ENCODE peak calls at places on chromosomes 1 and 21, in nine cellular contexts. One of them, this sample, is unnamed.

GRCh38 chr21:26732442-26733221 is 112.6 kb downstream of the ADAMTS1 start:
- DNase-seq in cardiac muscle cell: peak
- DNase-seq in effector memory CD4-positive, alpha-beta T cell: no peak
- DNase-seq in dorsolateral prefrontal cortex: peak
- DNase-seq in CD8-positive, alpha-beta memory T cell: no peak
- DNase-seq in breast epithelium: no peak
- DNase-seq in SJSA1: peak
- DNase-seq in kidney: no peak
- DNase-seq in right lobe of liver: peak
- DNase-seq in this sample: no peak

GRCh38 chr21:14879458-14879857 is 185.3 kb downstream of the NRIP1 start:
- DNase-seq in cardiac muscle cell: no peak
- DNase-seq in effector memory CD4-positive, alpha-beta T cell: no peak
- DNase-seq in dorsolateral prefrontal cortex: no peak
- DNase-seq in CD8-positive, alpha-beta memory T cell: no peak
- DNase-seq in breast epithelium: no peak
- DNase-seq in SJSA1: no peak
- DNase-seq in kidney: no peak
- DNase-seq in right lobe of liver: no peak
- DNase-seq in this sample: no peak

GRCh38 chr1:232912845-232913580 is 37.4 kb upstream of the NTPCR start:
- DNase-seq in cardiac muscle cell: no peak
- DNase-seq in effector memory CD4-positive, alpha-beta T cell: no peak
- DNase-seq in dorsolateral prefrontal cortex: no peak
- DNase-seq in CD8-positive, alpha-beta memory T cell: no peak
- DNase-seq in breast epithelium: no peak
- DNase-seq in SJSA1: no peak
- DNase-seq in kidney: no peak
- DNase-seq in right lobe of liver: no peak
- DNase-seq in this sample: no peak

GRCh38 chr1:118949317-118949716 is 38.8 kb downstream of the TBX15 start:
- DNase-seq in cardiac muscle cell: peak
- DNase-seq in effector memory CD4-positive, alpha-beta T cell: no peak
- DNase-seq in dorsolateral prefrontal cortex: no peak
- DNase-seq in CD8-positive, alpha-beta memory T cell: no peak
- DNase-seq in breast epithelium: no peak
- DNase-seq in SJSA1: no peak
- DNase-seq in kidney: no peak
- DNase-seq in right lobe of liver: no peak
- DNase-seq in this sample: no peak

GRCh38 chr1:39646232-39647081 is 7.0 kb upstream of the HEYL start:
- DNase-seq in cardiac muscle cell: peak
- DNase-seq in effector memory CD4-positive, alpha-beta T cell: no peak
- DNase-seq in dorsolateral prefrontal cortex: no peak
- DNase-seq in CD8-positive, alpha-beta memory T cell: no peak
- DNase-seq in breast epithelium: no peak
- DNase-seq in SJSA1: peak
- DNase-seq in kidney: peak
- DNase-seq in right lobe of liver: peak
- DNase-seq in this sample: no peak

GRCh38 chr1:160567858-160568682 is 11.2 kb downstream of the CD84 start:
- DNase-seq in cardiac muscle cell: no peak
- DNase-seq in effector memory CD4-positive, alpha-beta T cell: peak
- DNase-seq in dorsolateral prefrontal cortex: no peak
- DNase-seq in CD8-positive, alpha-beta memory T cell: peak
- DNase-seq in breast epithelium: no peak
- DNase-seq in SJSA1: no peak
- DNase-seq in kidney: no peak
- DNase-seq in right lobe of liver: no peak
- DNase-seq in this sample: peak

GRCh38 chr21:31993826-31994791 is 121.3 kb downstream of the HUNK start:
- DNase-seq in cardiac muscle cell: no peak
- DNase-seq in effector memory CD4-positive, alpha-beta T cell: no peak
- DNase-seq in dorsolateral prefrontal cortex: no peak
- DNase-seq in CD8-positive, alpha-beta memory T cell: no peak
- DNase-seq in breast epithelium: no peak
- DNase-seq in SJSA1: no peak
- DNase-seq in kidney: no peak
- DNase-seq in right lobe of liver: no peak
- DNase-seq in this sample: no peak

GRCh38 chr1:186967659-186968394 is 139.1 kb downstream of the PLA2G4A start:
- DNase-seq in cardiac muscle cell: no peak
- DNase-seq in effector memory CD4-positive, alpha-beta T cell: no peak
- DNase-seq in dorsolateral prefrontal cortex: no peak
- DNase-seq in CD8-positive, alpha-beta memory T cell: no peak
- DNase-seq in breast epithelium: no peak
- DNase-seq in SJSA1: no peak
- DNase-seq in kidney: no peak
- DNase-seq in right lobe of liver: no peak
- DNase-seq in this sample: no peak

GRCh38 chr1:67729872-67730271 is 44.9 kb downstream of the GADD45A start:
- DNase-seq in cardiac muscle cell: no peak
- DNase-seq in effector memory CD4-positive, alpha-beta T cell: no peak
- DNase-seq in dorsolateral prefrontal cortex: no peak
- DNase-seq in CD8-positive, alpha-beta memory T cell: no peak
- DNase-seq in breast epithelium: no peak
- DNase-seq in SJSA1: no peak
- DNase-seq in kidney: no peak
- DNase-seq in right lobe of liver: no peak
- DNase-seq in this sample: no peak

GRCh38 chr21:39082656-39083376 is 100.4 kb downstream of the PSMG1 start:
- DNase-seq in cardiac muscle cell: no peak
- DNase-seq in effector memory CD4-positive, alpha-beta T cell: no peak
- DNase-seq in dorsolateral prefrontal cortex: no peak
- DNase-seq in CD8-positive, alpha-beta memory T cell: no peak
- DNase-seq in breast epithelium: no peak
- DNase-seq in SJSA1: no peak
- DNase-seq in kidney: no peak
- DNase-seq in right lobe of liver: no peak
- DNase-seq in this sample: no peak

GRCh38 chr1:65182658-65183268 is 34.8 kb downstream of the AK4 start:
- DNase-seq in cardiac muscle cell: no peak
- DNase-seq in effector memory CD4-positive, alpha-beta T cell: no peak
- DNase-seq in dorsolateral prefrontal cortex: no peak
- DNase-seq in CD8-positive, alpha-beta memory T cell: no peak
- DNase-seq in breast epithelium: no peak
- DNase-seq in SJSA1: no peak
- DNase-seq in kidney: no peak
- DNase-seq in right lobe of liver: no peak
- DNase-seq in this sample: no peak

GRCh38 chr1:85357817-85358216 is 81.4 kb upstream of the BCL10 start:
- DNase-seq in cardiac muscle cell: no peak
- DNase-seq in effector memory CD4-positive, alpha-beta T cell: no peak
- DNase-seq in dorsolateral prefrontal cortex: no peak
- DNase-seq in CD8-positive, alpha-beta memory T cell: no peak
- DNase-seq in breast epithelium: no peak
- DNase-seq in SJSA1: no peak
- DNase-seq in kidney: no peak
- DNase-seq in right lobe of liver: no peak
- DNase-seq in this sample: no peak

GRCh38 chr1:9284061-9284460 is 8.6 kb upstream of the SPSB1 start:
- DNase-seq in cardiac muscle cell: no peak
- DNase-seq in effector memory CD4-positive, alpha-beta T cell: no peak
- DNase-seq in dorsolateral prefrontal cortex: no peak
- DNase-seq in CD8-positive, alpha-beta memory T cell: no peak
- DNase-seq in breast epithelium: no peak
- DNase-seq in SJSA1: no peak
- DNase-seq in kidney: peak
- DNase-seq in right lobe of liver: no peak
- DNase-seq in this sample: no peak

GRCh38 chr1:177048314-177049069 is 116.0 kb downstream of the ASTN1 start:
- DNase-seq in cardiac muscle cell: no peak
- DNase-seq in effector memory CD4-positive, alpha-beta T cell: no peak
- DNase-seq in dorsolateral prefrontal cortex: no peak
- DNase-seq in CD8-positive, alpha-beta memory T cell: no peak
- DNase-seq in breast epithelium: no peak
- DNase-seq in SJSA1: no peak
- DNase-seq in kidney: no peak
- DNase-seq in right lobe of liver: no peak
- DNase-seq in this sample: no peak

GRCh38 chr1:150464422-150464826 is 22.8 kb upstream of the TARS2 start:
- DNase-seq in cardiac muscle cell: peak
- DNase-seq in effector memory CD4-positive, alpha-beta T cell: peak
- DNase-seq in dorsolateral prefrontal cortex: peak
- DNase-seq in CD8-positive, alpha-beta memory T cell: peak
- DNase-seq in breast epithelium: no peak
- DNase-seq in SJSA1: peak
- DNase-seq in kidney: no peak
- DNase-seq in right lobe of liver: peak
- DNase-seq in this sample: peak

DNA sequence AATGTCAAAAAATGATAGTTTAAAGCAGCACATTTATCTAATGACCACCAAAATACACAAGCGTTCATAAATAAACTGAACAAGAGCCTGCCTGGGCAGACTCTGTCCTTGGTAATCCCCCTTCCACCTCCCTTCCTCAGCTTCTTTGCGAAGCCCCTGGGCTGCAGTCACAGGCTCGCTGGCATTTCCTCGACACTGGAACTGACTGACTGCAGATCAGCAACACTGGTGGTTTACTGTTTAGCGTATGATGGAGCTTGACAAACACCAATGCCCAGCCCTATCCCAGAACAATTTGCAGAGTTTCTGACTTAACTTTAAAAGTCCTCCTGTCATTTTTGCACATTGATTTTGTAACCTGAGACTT is 55.9 kb downstream of the COQ8A start:
- DNase-seq in cardiac muscle cell: no peak
- DNase-seq in effector memory CD4-positive, alpha-beta T cell: no peak
- DNase-seq in dorsolateral prefrontal cortex: no peak
- DNase-seq in CD8-positive, alpha-beta memory T cell: no peak
- DNase-seq in breast epithelium: no peak
- DNase-seq in SJSA1: no peak
- DNase-seq in kidney: no peak
- DNase-seq in right lobe of liver: no peak
- DNase-seq in this sample: no peak
- H3K27ac ChIP-seq in cardiac muscle cell: peak
- H3K27ac ChIP-seq in effector memory CD4-positive, alpha-beta T cell: no peak
- H3K27ac ChIP-seq in dorsolateral prefrontal cortex: no peak
- H3K27ac ChIP-seq in CD8-positive, alpha-beta memory T cell: no peak
- H3K27ac ChIP-seq in breast epithelium: no peak
- H3K27ac ChIP-seq in SJSA1: no peak
- H3K27ac ChIP-seq in kidney: no peak
- H3K27ac ChIP-seq in right lobe of liver: no peak
- H3K27ac ChIP-seq in this sample: no peak

GRCh38 chr21:34768326-34768725 is 99.5 kb downstream of the CLIC6 start:
- DNase-seq in cardiac muscle cell: no peak
- DNase-seq in effector memory CD4-positive, alpha-beta T cell: no peak
- DNase-seq in dorsolateral prefrontal cortex: no peak
- DNase-seq in CD8-positive, alpha-beta memory T cell: no peak
- DNase-seq in breast epithelium: no peak
- DNase-seq in SJSA1: no peak
- DNase-seq in kidney: no peak
- DNase-seq in right lobe of liver: no peak
- DNase-seq in this sample: no peak
- H3K27ac ChIP-seq in cardiac muscle cell: no peak
- H3K27ac ChIP-seq in effector memory CD4-positive, alpha-beta T cell: no peak
- H3K27ac ChIP-seq in dorsolateral prefrontal cortex: no peak
- H3K27ac ChIP-seq in CD8-positive, alpha-beta memory T cell: no peak
- H3K27ac ChIP-seq in breast epithelium: no peak
- H3K27ac ChIP-seq in SJSA1: no peak
- H3K27ac ChIP-seq in kidney: no peak
- H3K27ac ChIP-seq in right lobe of liver: no peak
- H3K27ac ChIP-seq in this sample: no peak

GRCh38 chr1:25763493-25763892 is 36.5 kb upstream of the SELENON start:
- DNase-seq in cardiac muscle cell: no peak
- DNase-seq in effector memory CD4-positive, alpha-beta T cell: no peak
- DNase-seq in dorsolateral prefrontal cortex: no peak
- DNase-seq in CD8-positive, alpha-beta memory T cell: no peak
- DNase-seq in breast epithelium: no peak
- DNase-seq in SJSA1: no peak
- DNase-seq in kidney: no peak
- DNase-seq in right lobe of liver: no peak
- DNase-seq in this sample: no peak

GRCh38 chr1:25765152-25765909 is 34.7 kb upstream of the SELENON start:
- DNase-seq in cardiac muscle cell: no peak
- DNase-seq in effector memory CD4-positive, alpha-beta T cell: no peak
- DNase-seq in dorsolateral prefrontal cortex: no peak
- DNase-seq in CD8-positive, alpha-beta memory T cell: no peak
- DNase-seq in breast epithelium: no peak
- DNase-seq in SJSA1: no peak
- DNase-seq in kidney: no peak
- DNase-seq in right lobe of liver: no peak
- DNase-seq in this sample: no peak

GRCh38 chr1:25767437-25767770 is 32.6 kb upstream of the SELENON start:
- DNase-seq in cardiac muscle cell: no peak
- DNase-seq in effector memory CD4-positive, alpha-beta T cell: no peak
- DNase-seq in dorsolateral prefrontal cortex: no peak
- DNase-seq in CD8-positive, alpha-beta memory T cell: no peak
- DNase-seq in breast epithelium: no peak
- DNase-seq in SJSA1: no peak
- DNase-seq in kidney: no peak
- DNase-seq in right lobe of liver: no peak
- DNase-seq in this sample: no peak

GRCh38 chr1:25766721-25767436 is 33.1 kb upstream of the SELENON start:
- DNase-seq in cardiac muscle cell: no peak
- DNase-seq in effector memory CD4-positive, alpha-beta T cell: no peak
- DNase-seq in dorsolateral prefrontal cortex: no peak
- DNase-seq in CD8-positive, alpha-beta memory T cell: no peak
- DNase-seq in breast epithelium: peak
- DNase-seq in SJSA1: no peak
- DNase-seq in kidney: no peak
- DNase-seq in right lobe of liver: peak
- DNase-seq in this sample: no peak

DNA sequence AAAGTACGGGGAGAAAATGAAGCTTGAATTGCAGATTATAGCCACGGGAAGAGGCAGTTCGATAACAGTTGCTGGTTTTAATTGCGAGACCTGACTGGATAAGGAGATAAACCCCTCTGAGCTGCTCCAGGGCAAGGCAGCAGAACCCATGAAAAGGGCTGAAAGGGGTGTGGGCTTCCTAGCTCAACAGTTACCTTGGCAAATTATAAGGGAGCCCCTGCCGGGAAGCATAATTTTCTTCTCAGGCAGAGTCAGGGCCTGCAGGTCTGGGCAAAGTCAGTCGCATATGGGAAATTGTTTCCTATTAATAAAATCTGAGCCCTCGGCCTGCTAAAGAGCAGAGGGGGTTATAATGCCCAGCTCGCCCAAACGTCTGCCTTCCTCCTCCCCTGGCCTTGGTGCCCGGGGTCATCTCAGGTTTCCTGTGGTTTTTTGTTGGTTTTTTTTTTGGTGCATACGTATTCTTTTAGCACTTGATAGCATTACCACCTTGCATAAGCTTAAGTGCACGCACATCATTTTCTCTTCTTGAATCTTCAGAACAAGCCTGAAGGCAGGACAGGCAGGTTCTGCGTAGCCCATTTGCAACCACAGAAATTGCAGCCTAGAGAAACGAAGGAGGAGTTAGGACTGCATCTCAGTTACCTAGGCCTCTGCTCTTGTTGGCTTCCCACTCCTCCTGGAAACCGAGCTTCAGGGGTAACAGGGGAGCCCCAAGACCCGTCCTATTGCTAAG is 33.9 kb upstream of the SELENON start:
- DNase-seq in cardiac muscle cell: no peak
- DNase-seq in effector memory CD4-positive, alpha-beta T cell: no peak
- DNase-seq in dorsolateral prefrontal cortex: no peak
- DNase-seq in CD8-positive, alpha-beta memory T cell: peak
- DNase-seq in breast epithelium: no peak
- DNase-seq in SJSA1: no peak
- DNase-seq in kidney: no peak
- DNase-seq in right lobe of liver: no peak
- DNase-seq in this sample: no peak
- H3K27ac ChIP-seq in cardiac muscle cell: peak
- H3K27ac ChIP-seq in effector memory CD4-positive, alpha-beta T cell: no peak
- H3K27ac ChIP-seq in dorsolateral prefrontal cortex: no peak
- H3K27ac ChIP-seq in CD8-positive, alpha-beta memory T cell: no peak
- H3K27ac ChIP-seq in breast epithelium: no peak
- H3K27ac ChIP-seq in SJSA1: no peak
- H3K27ac ChIP-seq in kidney: peak
- H3K27ac ChIP-seq in right lobe of liver: no peak
- H3K27ac ChIP-seq in this sample: no peak

GRCh38 chr1:70827030-70827429 is 220.6 kb downstream of the PTGER3 start:
- DNase-seq in cardiac muscle cell: no peak
- DNase-seq in effector memory CD4-positive, alpha-beta T cell: no peak
- DNase-seq in dorsolateral prefrontal cortex: no peak
- DNase-seq in CD8-positive, alpha-beta memory T cell: no peak
- DNase-seq in breast epithelium: no peak
- DNase-seq in SJSA1: no peak
- DNase-seq in kidney: no peak
- DNase-seq in right lobe of liver: no peak
- DNase-seq in this sample: no peak
- H3K27ac ChIP-seq in cardiac muscle cell: no peak
- H3K27ac ChIP-seq in effector memory CD4-positive, alpha-beta T cell: no peak
- H3K27ac ChIP-seq in dorsolateral prefrontal cortex: no peak
- H3K27ac ChIP-seq in CD8-positive, alpha-beta memory T cell: no peak
- H3K27ac ChIP-seq in breast epithelium: no peak
- H3K27ac ChIP-seq in SJSA1: no peak
- H3K27ac ChIP-seq in kidney: no peak
- H3K27ac ChIP-seq in right lobe of liver: no peak
- H3K27ac ChIP-seq in this sample: no peak